ENCODE peak calls at places on chromosome 22, in four cellular contexts. I is substantia nigra; Q is mucosa of gallbladder; M is stimulated activated CD8-positive, alpha-beta memory T cell treated with anti-CD3 and anti-CD28 coated beads, Interleukin-12 subunit alpha, Interleukin-12 subunit beta, amount 100 ng/mL, for 4 hours. Y is an unnamed sample.

GRCh38 chr22:37752189-37753061 is 55.3 kb upstream of the GCAT start:
- DNase-seq in I (peak), Q (peak), M (no peak), Y (no peak)

GRCh38 chr22:35900483-35901168 is 128.0 kb downstream of the RBFOX2 start:
- DNase-seq in I (no peak), Q (no peak), M (no peak), Y (no peak)

GRCh38 chr22:42963231-42963595 is 51.7 kb downstream of the PACSIN2 start:
- DNase-seq in I (no peak), Q (no peak), M (no peak), Y (no peak)

GRCh38 chr22:40679964-40680818 is 907 bp downstream of the MCHR1 start:
- DNase-seq in I (no peak), Q (no peak), M (no peak), Y (no peak)

GRCh38 chr22:42769574-42770447 is 49.1 kb upstream of the A4GALT start:
- DNase-seq in I (no peak), Q (peak), M (no peak), Y (peak)

GRCh38 chr22:28442264-28442950 is 237.2 kb downstream of the TTC28 start:
- DNase-seq in I (peak), Q (peak), M (peak), Y (peak)

GRCh38 chr22:40250608-40251007 is 72.9 kb downstream of the TNRC6B start:
- DNase-seq in I (no peak), Q (no peak), M (no peak), Y (no peak)

GRCh38 chr22:23836281-23836680 is 2.5 kb downstream of the DERL3 start:
- DNase-seq in I (no peak), Q (no peak), M (no peak), Y (no peak)

GRCh38 chr22:35155403-35156025 is 89.6 kb downstream of the ISX start:
- DNase-seq in I (no peak), Q (no peak), M (no peak), Y (peak)

GRCh38 chr22:42169055-42169469 is 38.5 kb upstream of the CYP2D6 start:
- DNase-seq in I (peak), Q (peak), M (peak), Y (peak)

GRCh38 chr22:28002181-28002700 is 83.2 kb upstream of the PITPNB start:
- DNase-seq in I (no peak), Q (no peak), M (no peak), Y (peak)

GRCh38 chr22:45527456-45527855 is 24.8 kb downstream of the FBLN1 start:
- DNase-seq in I (no peak), Q (no peak), M (no peak), Y (no peak)

GRCh38 chr22:42300286-42301071 is 30.0 kb upstream of the TCF20 start:
- DNase-seq in I (no peak), Q (no peak), M (no peak), Y (peak)

GRCh38 chr22:31874821-31875220 is 69.5 kb upstream of the YWHAH start:
- DNase-seq in I (no peak), Q (no peak), M (no peak), Y (no peak)

GRCh38 chr22:30262917-30263741 is 3.5 kb downstream of the OSM start:
- DNase-seq in I (peak), Q (peak), M (peak), Y (peak)

GRCh38 chr22:43128928-43129424 is 14.2 kb downstream of the MCAT start:
- DNase-seq in I (no peak), Q (no peak), M (no peak), Y (no peak)

GRCh38 chr22:30876925-30877553 is 91.5 kb downstream of the MORC2 start:
- DNase-seq in I (peak), Q (no peak), M (no peak), Y (peak)

GRCh38 chr22:32823024-32823730 is 21.7 kb downstream of the TIMP3 start:
- DNase-seq in I (no peak), Q (no peak), M (no peak), Y (peak)

GRCh38 chr22:50271519-50271970 is 1.4 kb upstream of the MAPK11 start:
- DNase-seq in I (no peak), Q (peak), M (peak), Y (peak)

GRCh38 chr22:36544107-36544620 is 15.2 kb upstream of the EIF3D start:
- DNase-seq in I (no peak), Q (no peak), M (no peak), Y (no peak)

GRCh38 chr22:20903093-20903492 is 14.1 kb upstream of the CRKL start:
- DNase-seq in I (no peak), Q (no peak), M (no peak), Y (no peak)

GRCh38 chr22:29152381-29153138 is 53.1 kb upstream of the EMID1 start:
- DNase-seq in I (no peak), Q (no peak), M (no peak), Y (no peak)

GRCh38 chr22:35540600-35541253 is at the start of gene RASD2:
- DNase-seq in I (peak), Q (no peak), M (no peak), Y (peak)

GRCh38 chr22:24146791-24147353 is 34.4 kb upstream of the SUSD2 start:
- DNase-seq in I (peak), Q (no peak), M (no peak), Y (no peak)

GRCh38 chr22:49012695-49013094 is 815.0 kb downstream of the BRD1 start:
- DNase-seq in I (no peak), Q (peak), M (no peak), Y (no peak)

GRCh38 chr22:41844513-41844912 is 11.6 kb downstream of the SREBF2 start:
- DNase-seq in I (no peak), Q (peak), M (no peak), Y (no peak)

GRCh38 chr22:27752141-27752540 is 49.4 kb downstream of the MN1 start:
- DNase-seq in I (no peak), Q (no peak), M (no peak), Y (no peak)

GRCh38 chr22:33886696-33887095 is 33.6 kb downstream of the LARGE1 start:
- DNase-seq in I (no peak), Q (no peak), M (no peak), Y (no peak)